ENCODE peak calls at places on chromosomes 12 and 14, in eight cellular contexts. B is M059J; D is activated B cell treated with CpG ODN at 0.5 μM for 24 hours; E is stimulated activated CD4-positive, alpha-beta T cell treated with anti-CD3 and anti-CD28 coated beads, TNF-alpha, amount 100 ng/mL, for 4 hours; Q is neuronal stem cell; Z is CD4-positive, alpha-beta memory T cell; M is AG09319; I is activated T-helper 1 cell treated with Interleukin-2 at 50 U/mL for 16 hours. F is an unnamed sample.

GRCh38 chr12:102462803-102463499 is 17.4 kb downstream of the IGF1 start:
- DNase-seq in E (no peak), B (no peak), I (no peak), M (no peak), Q (no peak), Z (no peak), D (no peak), F (no peak)

GRCh38 chr12:11795192-11795909 is 145.9 kb downstream of the ETV6 start:
- DNase-seq in B (no peak), Z (no peak), M (no peak), D (no peak), Q (no peak), I (no peak), E (no peak), F (no peak)

GRCh38 chr12:27273114-27273513 is 29.0 kb downstream of the STK38L start:
- DNase-seq in D (no peak), Z (no peak), M (no peak), I (no peak), E (no peak), B (no peak), Q (no peak), F (no peak)

GRCh38 chr14:55502746-55503284 is 62.4 kb upstream of the TBPL2 start:
- DNase-seq in Z (no peak), D (no peak), M (no peak), E (no peak), I (no peak), B (no peak), Q (no peak), F (no peak)

GRCh38 chr12:75831413-75831812 is 200.2 kb downstream of the PHLDA1 start:
- DNase-seq in M (no peak), Z (no peak), B (no peak), Q (no peak), I (no peak), E (no peak), D (no peak), F (no peak)

GRCh38 chr12:28191018-28191595 is 851 bp downstream of the CCDC91 start:
- DNase-seq in Z (no peak), M (peak), Q (no peak), E (no peak), I (peak), D (no peak), B (peak), F (no peak)

GRCh38 chr14:72711936-72712335 is 182.0 kb downstream of the DPF3 start:
- DNase-seq in M (no peak), D (no peak), I (no peak), Z (no peak), Q (no peak), E (no peak), B (no peak), F (no peak)

GRCh38 chr12:93943766-93944165 is 204.6 kb upstream of the PLXNC1 start:
- DNase-seq in D (no peak), B (peak), I (no peak), Z (no peak), E (no peak), Q (no peak), M (peak), F (no peak)

GRCh38 chr12:7369274-7369729 is 65.4 kb downstream of the ACSM4 start:
- DNase-seq in M (peak), I (no peak), E (no peak), B (peak), Q (no peak), Z (no peak), D (no peak), F (no peak)

GRCh38 chr12:49201595-49202295 is 12.9 kb upstream of the TUBA1A start:
- DNase-seq in M (no peak), Z (no peak), E (no peak), Q (no peak), B (peak), I (no peak), D (no peak), F (no peak)

GRCh38 chr12:120262852-120263724 is 2.4 kb downstream of the PXN start:
- DNase-seq in M (no peak), I (no peak), Z (no peak), D (no peak), E (no peak), Q (no peak), B (no peak), F (no peak)

GRCh38 chr14:94483729-94484275 is 7.8 kb upstream of the SERPINA9 start:
- DNase-seq in Z (no peak), M (no peak), D (no peak), I (no peak), E (no peak), Q (no peak), B (peak), F (no peak)

GRCh38 chr14:20350860-20351259 is 7.4 kb downstream of the PARP2 start:
- DNase-seq in E (no peak), M (no peak), D (no peak), Q (no peak), B (peak), Z (no peak), I (no peak), F (no peak)